ENCODE peak calls at places on chromosomes 4 and X, in eight cellular contexts. G, B, R, H, O, U, S and P are unnamed samples.

GRCh38 chr4:169611157-169611556 is 1.2 kb downstream of the NEK1 start:
- DNase-seq in G (no peak), B (no peak), R (no peak), H (no peak), O (no peak), U (no peak), S (no peak), P (no peak)

GRCh38 chrX:106692425-106693075 is 34.0 kb upstream of the RNF128 start:
- DNase-seq in G (no peak), B (no peak), R (no peak), H (no peak), O (no peak), U (no peak), S (no peak), P (no peak)

GRCh38 chr4:40933272-40934053 is 183.7 kb downstream of the NSUN7 start:
- DNase-seq in G (no peak), B (peak), R (no peak), H (no peak), O (no peak), U (no peak), S (no peak), P (no peak)

GRCh38 chr4:2353222-2354107 is 65.0 kb downstream of the ZFYVE28 start:
- DNase-seq in G (no peak), B (peak), R (peak), H (no peak), O (no peak), U (no peak), S (no peak), P (peak)

GRCh38 chrX:32530802-32531403 is 680.4 kb downstream of the DMD start:
- DNase-seq in G (peak), B (no peak), R (no peak), H (no peak), O (no peak), U (no peak), S (no peak), P (no peak)

GRCh38 chr4:9997881-9998280 is 23.4 kb downstream of the SLC2A9 start:
- DNase-seq in G (no peak), B (no peak), R (no peak), H (no peak), O (no peak), U (no peak), S (no peak), P (no peak)

GRCh38 chr4:185165605-185166063 is 22.6 kb downstream of the SLC25A4 start:
- DNase-seq in G (no peak), B (no peak), R (no peak), H (no peak), O (no peak), U (no peak), S (no peak), P (no peak)

GRCh38 chr4:41991916-41992767 is 1.8 kb downstream of the SLC30A9 start:
- DNase-seq in G (no peak), B (no peak), R (no peak), H (no peak), O (no peak), U (no peak), S (peak), P (no peak)

GRCh38 chr4:53100801-53101581 is 238.9 kb downstream of the RASL11B start:
- DNase-seq in G (no peak), B (no peak), R (no peak), H (no peak), O (no peak), U (no peak), S (no peak), P (no peak)

GRCh38 chrX:110944793-110945466 is 149.3 kb upstream of the CHRDL1 start:
- DNase-seq in G (no peak), B (peak), R (peak), H (peak), O (peak), U (no peak), S (no peak), P (no peak)

GRCh38 chr4:74874785-74875367 is 58.0 kb upstream of the PARM1 start:
- DNase-seq in G (peak), B (no peak), R (no peak), H (peak), O (no peak), U (no peak), S (peak), P (no peak)

GRCh38 chr4:183492791-183493221 is 12.1 kb upstream of the ING2 start:
- DNase-seq in G (no peak), B (no peak), R (no peak), H (no peak), O (no peak), U (no peak), S (no peak), P (no peak)

GRCh38 chr4:163330828-163331628 is 1.4 kb downstream of the NPY1R start:
- DNase-seq in G (no peak), B (no peak), R (no peak), H (no peak), O (no peak), U (no peak), S (no peak), P (no peak)

GRCh38 chr4:84401669-84402068 is 97.4 kb downstream of the NKX6-1 start:
- DNase-seq in G (no peak), B (no peak), R (no peak), H (no peak), O (no peak), U (no peak), S (no peak), P (no peak)

GRCh38 chr4:164169591-164169990 is 584.3 kb upstream of the SMIM31 start:
- DNase-seq in G (no peak), B (no peak), R (no peak), H (no peak), O (no peak), U (no peak), S (no peak), P (no peak)

GRCh38 chr4:81786063-81786763 is 314.5 kb upstream of the RASGEF1B start:
- DNase-seq in G (no peak), B (no peak), R (no peak), H (no peak), O (no peak), U (no peak), S (no peak), P (no peak)

GRCh38 chr4:95263960-95264359 is 284.8 kb downstream of the UNC5C start:
- DNase-seq in G (no peak), B (no peak), R (no peak), H (no peak), O (no peak), U (no peak), S (no peak), P (no peak)

GRCh38 chrX:107571296-107571998 is 56.9 kb upstream of the PRPS1 start:
- DNase-seq in G (no peak), B (no peak), R (no peak), H (peak), O (no peak), U (no peak), S (peak), P (no peak)

GRCh38 chr4:74166135-74166534 is 8.2 kb downstream of the MTHFD2L start:
- DNase-seq in G (no peak), B (no peak), R (no peak), H (no peak), O (no peak), U (no peak), S (no peak), P (no peak)

GRCh38 chr4:36249605-36250004 is 5.3 kb upstream of the ARAP2 start:
- DNase-seq in G (no peak), B (no peak), R (no peak), H (no peak), O (no peak), U (no peak), S (no peak), P (no peak)

GRCh38 chrX:74423289-74423985 is 2.1 kb downstream of the SLC16A2 start:
- DNase-seq in G (no peak), B (no peak), R (no peak), H (no peak), O (no peak), U (no peak), S (no peak), P (no peak)

GRCh38 chr4:53937918-53938317 is 126.5 kb downstream of the CHIC2 start:
- DNase-seq in G (no peak), B (no peak), R (no peak), H (no peak), O (no peak), U (no peak), S (no peak), P (no peak)

GRCh38 chr4:159278399-159278798 is 175.5 kb downstream of the RAPGEF2 start:
- DNase-seq in G (no peak), B (no peak), R (no peak), H (no peak), O (no peak), U (no peak), S (no peak), P (no peak)

GRCh38 chr4:42280327-42281095 is 116.8 kb upstream of the SHISA3 start:
- DNase-seq in G (peak), B (no peak), R (no peak), H (no peak), O (no peak), U (no peak), S (no peak), P (no peak)

GRCh38 chrX:134547047-134547679 is 87.2 kb downstream of the HPRT1 start:
- DNase-seq in G (no peak), B (no peak), R (no peak), H (no peak), O (no peak), U (no peak), S (peak), P (no peak)

GRCh38 chr4:176307591-176307920 is 12.2 kb upstream of the SPCS3 start:
- DNase-seq in G (no peak), B (no peak), R (no peak), H (no peak), O (no peak), U (no peak), S (no peak), P (no peak)

GRCh38 chr4:41339812-41340809 is 83.4 kb downstream of the UCHL1 start:
- DNase-seq in G (no peak), B (no peak), R (no peak), H (no peak), O (no peak), U (no peak), S (no peak), P (no peak)

GRCh38 chr4:6967846-6968340 is 58.3 kb downstream of the TBC1D14 start:
- DNase-seq in G (no peak), B (no peak), R (peak), H (no peak), O (no peak), U (no peak), S (no peak), P (peak)

GRCh38 chr4:21139327-21139726 is 439.1 kb downstream of the PACRGL start:
- DNase-seq in G (no peak), B (no peak), R (no peak), H (no peak), O (no peak), U (no peak), S (no peak), P (no peak)
- TF ChIP-seq POLR2A in G (no peak), B (no peak), R (no peak), H (no peak), O (no peak), U (no peak), S (no peak), P (no peak)

DNA sequence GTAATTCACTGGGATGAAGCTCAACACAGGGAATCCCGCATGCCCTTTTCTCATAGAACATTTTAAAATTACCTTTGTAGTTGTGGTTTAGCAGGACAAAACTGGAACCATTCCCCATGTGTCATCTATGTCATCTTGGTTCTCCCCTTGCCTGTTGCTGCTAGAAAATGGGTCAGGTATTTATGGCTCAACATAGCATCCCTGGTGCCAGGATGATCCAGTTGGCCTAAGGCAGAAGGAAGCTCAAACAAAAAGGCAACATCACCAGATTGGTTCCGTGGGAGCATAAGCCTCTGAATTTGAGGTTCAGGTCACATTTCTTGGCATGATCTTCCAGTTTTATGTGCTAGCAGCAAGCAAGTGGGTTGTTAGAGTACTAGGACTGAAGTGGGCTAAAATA is 552.6 kb upstream of the BOD1L1 start:
- DNase-seq in G (no peak), B (no peak), R (no peak), H (no peak), O (no peak), U (no peak), S (no peak), P (no peak)
- TF ChIP-seq CTCF in G (no peak), B (no peak), R (no peak), H (no peak), O (no peak), U (no peak), S (no peak), P (no peak)

GRCh38 chr4:139082750-139083532 is 67.4 kb downstream of the NOCT start:
- DNase-seq in G (peak), B (peak), R (peak), H (peak), O (peak), U (peak), S (peak), P (peak)

GRCh38 chr4:139078926-139079325 is 63.3 kb downstream of the NOCT start:
- DNase-seq in G (no peak), B (no peak), R (no peak), H (no peak), O (no peak), U (no peak), S (no peak), P (no peak)

GRCh38 chr4:139084425-139085093 is 69.0 kb downstream of the NOCT start:
- DNase-seq in G (peak), B (no peak), R (no peak), H (no peak), O (no peak), U (no peak), S (peak), P (no peak)

GRCh38 chr4:139085141-139085540 is 69.6 kb downstream of the NOCT start:
- DNase-seq in G (no peak), B (no peak), R (no peak), H (no peak), O (no peak), U (no peak), S (no peak), P (no peak)

DNA sequence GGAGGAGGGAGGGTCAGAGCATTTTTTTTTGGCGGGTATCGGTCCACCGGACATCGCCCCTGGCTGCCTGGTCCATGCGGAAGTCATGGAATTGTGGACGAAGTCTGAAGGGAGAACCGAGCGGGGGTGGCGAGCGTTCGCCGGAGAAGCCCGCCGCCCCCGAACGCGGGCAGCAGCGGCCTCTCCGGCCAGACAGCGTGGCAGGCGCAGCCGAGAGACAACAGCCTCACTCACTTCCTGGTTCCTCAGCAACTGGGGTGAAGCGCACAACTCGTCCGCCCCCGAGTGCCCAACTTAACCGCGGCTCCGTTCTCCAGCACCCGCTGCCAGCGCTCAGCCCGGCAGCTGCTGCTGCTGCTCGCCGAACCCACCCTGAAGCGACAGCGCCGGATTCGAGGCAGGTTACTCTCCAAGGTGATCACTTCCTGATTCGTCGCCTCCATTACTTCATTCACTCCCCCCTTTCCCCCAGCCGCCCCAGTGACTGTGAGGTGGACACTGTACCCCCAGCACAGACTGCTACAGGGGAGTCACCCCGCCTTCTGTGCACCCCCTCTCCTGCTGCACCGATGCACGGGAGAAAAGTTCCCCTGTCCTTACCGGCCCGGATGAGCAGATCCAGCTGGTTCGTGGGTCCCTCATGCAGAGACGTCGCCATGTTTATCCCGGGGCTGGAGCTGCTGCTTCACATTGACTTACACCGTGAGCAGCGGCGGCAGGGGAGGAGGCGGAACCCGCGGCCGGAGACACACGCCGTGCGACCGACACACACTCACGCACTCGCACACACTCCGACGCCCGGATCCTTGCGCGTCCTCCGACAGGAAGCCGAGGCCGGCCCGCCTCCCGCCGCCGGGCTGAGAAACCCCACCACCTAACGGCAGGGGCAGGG is 68.2 kb downstream of the NOCT start:
- DNase-seq in G (peak), B (peak), R (peak), H (peak), O (peak), U (no peak), S (peak), P (peak)
- TF ChIP-seq POLR2A in G (peak), B (peak), R (no peak), H (peak), O (no peak), U (no peak), S (peak), P (no peak)

DNA sequence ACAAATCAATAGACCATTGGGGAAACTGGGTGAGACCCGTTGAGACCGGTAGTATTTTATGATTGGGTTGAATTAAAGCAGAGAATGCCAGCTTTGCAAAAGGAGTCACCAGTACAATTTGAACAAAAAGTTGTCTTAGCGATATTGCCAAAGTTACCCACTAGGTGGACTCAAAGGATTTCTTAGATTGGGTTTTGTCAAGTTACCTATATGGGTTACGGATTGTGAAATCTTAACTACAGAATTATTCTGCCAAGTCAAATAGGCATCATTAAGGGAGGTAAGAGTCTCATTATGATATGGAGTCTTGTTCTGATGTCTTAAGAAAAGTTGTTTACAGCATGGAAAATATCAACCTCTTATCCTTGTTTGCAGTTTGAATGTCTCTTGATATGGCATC is 15.0 kb upstream of the CT47A1 start:
- DNase-seq in G (no peak), B (no peak), R (no peak), H (no peak), O (no peak), U (no peak), S (no peak), P (no peak)
- TF ChIP-seq CTCF in G (peak), B (no peak), R (no peak), H (no peak), O (no peak), U (no peak), S (peak), P (no peak)

GRCh38 chr4:101807351-101807750 is 16.8 kb downstream of the BANK1 start:
- DNase-seq in G (no peak), B (no peak), R (no peak), H (no peak), O (no peak), U (no peak), S (no peak), P (no peak)
- TF ChIP-seq POLR2A in G (no peak), B (no peak), R (no peak), H (no peak), O (no peak), U (no peak), S (no peak), P (no peak)

GRCh38 chrX:120603707-120604358 is at the start of gene MCTS1:
- DNase-seq in G (peak), B (peak), R (peak), H (peak), O (peak), U (no peak), S (peak), P (peak)
- TF ChIP-seq CTCF in G (no peak), B (no peak), R (no peak), H (no peak), O (no peak), U (no peak), S (no peak), P (no peak)

DNA sequence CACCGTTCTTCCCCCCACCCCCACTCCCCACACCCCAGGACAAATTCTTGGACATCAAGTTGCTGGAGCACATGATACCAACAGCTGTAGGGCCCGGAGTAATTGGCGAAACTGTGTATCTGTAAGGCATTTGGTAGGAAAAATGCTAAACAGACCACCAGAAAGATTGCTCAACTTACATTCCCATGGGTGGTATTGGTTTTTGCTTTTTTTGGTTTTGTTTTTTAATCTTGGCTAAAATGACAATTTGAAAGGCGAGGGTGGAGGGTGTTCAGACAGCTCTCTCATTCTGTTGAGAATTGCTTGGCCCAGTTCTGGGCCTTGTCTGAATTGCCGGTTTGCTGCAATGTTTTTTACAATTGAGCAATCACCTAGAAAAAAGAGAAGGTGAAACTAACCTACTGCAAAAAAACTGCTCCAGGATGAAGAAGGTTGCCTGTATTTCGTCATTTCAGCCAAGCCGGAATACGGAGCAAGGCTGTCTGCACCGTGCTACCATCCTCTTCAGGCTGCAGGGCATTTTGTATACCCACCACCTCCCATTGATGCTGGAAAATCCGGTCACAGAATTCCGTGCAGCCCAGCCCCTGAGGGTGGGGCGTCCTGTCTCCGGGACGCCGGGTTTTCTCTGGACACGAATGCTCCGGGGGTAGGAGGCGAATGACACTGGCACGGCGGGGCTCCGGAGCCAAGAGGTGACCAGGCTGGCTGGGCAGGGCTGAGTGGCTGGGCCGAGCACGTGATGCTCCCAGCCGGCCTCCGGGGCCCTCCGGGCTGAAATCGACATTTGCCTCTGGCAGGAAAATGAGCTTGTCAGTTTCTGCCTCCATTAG is at the start of gene CLCN4:
- DNase-seq in G (no peak), B (no peak), R (no peak), H (peak), O (peak), U (no peak), S (peak), P (peak)
- TF ChIP-seq POLR2A in G (no peak), B (no peak), R (no peak), H (no peak), O (no peak), U (no peak), S (no peak), P (no peak)

GRCh38 chr4:87511500-87511899 is 17.7 kb downstream of the SPARCL1 start:
- DNase-seq in G (no peak), B (no peak), R (no peak), H (no peak), O (no peak), U (no peak), S (no peak), P (no peak)

GRCh38 chr4:87510747-87511146 is 18.4 kb downstream of the SPARCL1 start:
- DNase-seq in G (no peak), B (no peak), R (no peak), H (no peak), O (no peak), U (no peak), S (no peak), P (no peak)

GRCh38 chr4:87506974-87507701 is 22.0 kb downstream of the SPARCL1 start:
- DNase-seq in G (no peak), B (no peak), R (no peak), H (no peak), O (no peak), U (no peak), S (no peak), P (no peak)

GRCh38 chr4:87502580-87503238 is 26.5 kb downstream of the SPARCL1 start:
- DNase-seq in G (no peak), B (no peak), R (no peak), H (no peak), O (no peak), U (no peak), S (no peak), P (no peak)

GRCh38 chr4:87505862-87506261 is 23.3 kb downstream of the SPARCL1 start:
- DNase-seq in G (no peak), B (no peak), R (no peak), H (no peak), O (no peak), U (no peak), S (no peak), P (no peak)
- TF ChIP-seq CTCF in G (peak), B (no peak), R (no peak), H (no peak), O (no peak), U (no peak), S (no peak), P (no peak)